ENCODE peak calls at places on chromosomes 1 and 21, in ten cellular contexts. One of them, this sample, is unnamed.

GRCh38 chr21:15170614-15171013 is 105.8 kb upstream of the NRIP1 start:
- DNase-seq in pons: no peak
- DNase-seq in activated naive CD4-positive, alpha-beta T cell treated with anti-CD3 and anti-CD28 coated beads, Interleukin-2, amount 10 ng/mL, durations not matched to agents 7 days and 5 days: no peak
- DNase-seq in NCI-H2081: no peak
- DNase-seq in activated T-cell treated with anti-CD3 and anti-CD28 coated beads for 1 hour: no peak
- DNase-seq in left kidney: no peak
- DNase-seq in anterior cingulate cortex: no peak
- DNase-seq in effector CD4-positive, alpha-beta T cell: no peak
- DNase-seq in tibial artery: no peak
- DNase-seq in type B pancreatic cell: no peak
- DNase-seq in this sample: no peak

GRCh38 chr1:25212725-25213124 is 19.6 kb downstream of the SYF2 start:
- DNase-seq in pons: no peak
- DNase-seq in activated naive CD4-positive, alpha-beta T cell treated with anti-CD3 and anti-CD28 coated beads, Interleukin-2, amount 10 ng/mL, durations not matched to agents 7 days and 5 days: no peak
- DNase-seq in NCI-H2081: no peak
- DNase-seq in activated T-cell treated with anti-CD3 and anti-CD28 coated beads for 1 hour: no peak
- DNase-seq in left kidney: no peak
- DNase-seq in anterior cingulate cortex: no peak
- DNase-seq in effector CD4-positive, alpha-beta T cell: no peak
- DNase-seq in tibial artery: no peak
- DNase-seq in type B pancreatic cell: no peak
- DNase-seq in this sample: no peak

GRCh38 chr1:24752305-24752704 is 7.1 kb downstream of the CLIC4 start:
- DNase-seq in pons: no peak
- DNase-seq in activated naive CD4-positive, alpha-beta T cell treated with anti-CD3 and anti-CD28 coated beads, Interleukin-2, amount 10 ng/mL, durations not matched to agents 7 days and 5 days: no peak
- DNase-seq in NCI-H2081: no peak
- DNase-seq in activated T-cell treated with anti-CD3 and anti-CD28 coated beads for 1 hour: no peak
- DNase-seq in left kidney: no peak
- DNase-seq in anterior cingulate cortex: no peak
- DNase-seq in effector CD4-positive, alpha-beta T cell: no peak
- DNase-seq in tibial artery: no peak
- DNase-seq in type B pancreatic cell: no peak
- DNase-seq in this sample: no peak

GRCh38 chr1:54323324-54323739 is 82.9 kb downstream of the SSBP3 start:
- DNase-seq in pons: no peak
- DNase-seq in activated naive CD4-positive, alpha-beta T cell treated with anti-CD3 and anti-CD28 coated beads, Interleukin-2, amount 10 ng/mL, durations not matched to agents 7 days and 5 days: no peak
- DNase-seq in NCI-H2081: no peak
- DNase-seq in activated T-cell treated with anti-CD3 and anti-CD28 coated beads for 1 hour: no peak
- DNase-seq in left kidney: peak; percentile 41
- DNase-seq in anterior cingulate cortex: no peak
- DNase-seq in effector CD4-positive, alpha-beta T cell: no peak
- DNase-seq in tibial artery: no peak
- DNase-seq in type B pancreatic cell: no peak
- DNase-seq in this sample: no peak

GRCh38 chr1:214372092-214372491 is 91.1 kb downstream of the SMYD2 start:
- DNase-seq in pons: no peak
- DNase-seq in activated naive CD4-positive, alpha-beta T cell treated with anti-CD3 and anti-CD28 coated beads, Interleukin-2, amount 10 ng/mL, durations not matched to agents 7 days and 5 days: no peak
- DNase-seq in NCI-H2081: no peak
- DNase-seq in activated T-cell treated with anti-CD3 and anti-CD28 coated beads for 1 hour: no peak
- DNase-seq in left kidney: peak; percentile 7
- DNase-seq in anterior cingulate cortex: no peak
- DNase-seq in effector CD4-positive, alpha-beta T cell: no peak
- DNase-seq in tibial artery: no peak
- DNase-seq in type B pancreatic cell: no peak
- DNase-seq in this sample: no peak

GRCh38 chr1:55718758-55719671 is 503.9 kb upstream of the USP24 start:
- DNase-seq in pons: no peak
- DNase-seq in activated naive CD4-positive, alpha-beta T cell treated with anti-CD3 and anti-CD28 coated beads, Interleukin-2, amount 10 ng/mL, durations not matched to agents 7 days and 5 days: no peak
- DNase-seq in NCI-H2081: no peak
- DNase-seq in activated T-cell treated with anti-CD3 and anti-CD28 coated beads for 1 hour: no peak
- DNase-seq in left kidney: peak; percentile 52
- DNase-seq in anterior cingulate cortex: no peak
- DNase-seq in effector CD4-positive, alpha-beta T cell: no peak
- DNase-seq in tibial artery: peak; percentile 87
- DNase-seq in type B pancreatic cell: no peak
- DNase-seq in this sample: no peak

GRCh38 chr1:210621712-210622111 is 293.0 kb downstream of the HHAT start:
- DNase-seq in pons: no peak
- DNase-seq in activated naive CD4-positive, alpha-beta T cell treated with anti-CD3 and anti-CD28 coated beads, Interleukin-2, amount 10 ng/mL, durations not matched to agents 7 days and 5 days: no peak
- DNase-seq in NCI-H2081: no peak
- DNase-seq in activated T-cell treated with anti-CD3 and anti-CD28 coated beads for 1 hour: no peak
- DNase-seq in left kidney: no peak
- DNase-seq in anterior cingulate cortex: no peak
- DNase-seq in effector CD4-positive, alpha-beta T cell: no peak
- DNase-seq in tibial artery: no peak
- DNase-seq in type B pancreatic cell: no peak
- DNase-seq in this sample: no peak

GRCh38 chr1:183635112-183635605 is 424 bp downstream of the ARPC5 start:
- DNase-seq in pons: no peak
- DNase-seq in activated naive CD4-positive, alpha-beta T cell treated with anti-CD3 and anti-CD28 coated beads, Interleukin-2, amount 10 ng/mL, durations not matched to agents 7 days and 5 days: peak; percentile 44
- DNase-seq in NCI-H2081: no peak
- DNase-seq in activated T-cell treated with anti-CD3 and anti-CD28 coated beads for 1 hour: peak; percentile 9
- DNase-seq in left kidney: peak; percentile 81
- DNase-seq in anterior cingulate cortex: no peak
- DNase-seq in effector CD4-positive, alpha-beta T cell: peak; percentile 6
- DNase-seq in tibial artery: peak; percentile 29
- DNase-seq in type B pancreatic cell: peak; percentile 71
- DNase-seq in this sample: peak; percentile 29

GRCh38 chr1:160637821-160638539 is 8.9 kb downstream of the SLAMF1 start:
- DNase-seq in pons: no peak
- DNase-seq in activated naive CD4-positive, alpha-beta T cell treated with anti-CD3 and anti-CD28 coated beads, Interleukin-2, amount 10 ng/mL, durations not matched to agents 7 days and 5 days: peak; percentile 70
- DNase-seq in NCI-H2081: no peak
- DNase-seq in activated T-cell treated with anti-CD3 and anti-CD28 coated beads for 1 hour: no peak
- DNase-seq in left kidney: peak; percentile 13
- DNase-seq in anterior cingulate cortex: no peak
- DNase-seq in effector CD4-positive, alpha-beta T cell: peak; percentile 50
- DNase-seq in tibial artery: no peak
- DNase-seq in type B pancreatic cell: no peak
- DNase-seq in this sample: no peak

GRCh38 chr1:50880373-50880772 is 79.7 kb downstream of the FAF1 start:
- DNase-seq in pons: no peak
- DNase-seq in activated naive CD4-positive, alpha-beta T cell treated with anti-CD3 and anti-CD28 coated beads, Interleukin-2, amount 10 ng/mL, durations not matched to agents 7 days and 5 days: no peak
- DNase-seq in NCI-H2081: no peak
- DNase-seq in activated T-cell treated with anti-CD3 and anti-CD28 coated beads for 1 hour: no peak
- DNase-seq in left kidney: no peak
- DNase-seq in anterior cingulate cortex: no peak
- DNase-seq in effector CD4-positive, alpha-beta T cell: no peak
- DNase-seq in tibial artery: no peak
- DNase-seq in type B pancreatic cell: no peak
- DNase-seq in this sample: no peak

GRCh38 chr1:87334351-87335174 is 5.9 kb downstream of the LMO4 start:
- DNase-seq in pons: peak; percentile 37
- DNase-seq in activated naive CD4-positive, alpha-beta T cell treated with anti-CD3 and anti-CD28 coated beads, Interleukin-2, amount 10 ng/mL, durations not matched to agents 7 days and 5 days: peak; percentile 20
- DNase-seq in NCI-H2081: no peak
- DNase-seq in activated T-cell treated with anti-CD3 and anti-CD28 coated beads for 1 hour: no peak
- DNase-seq in left kidney: peak; percentile 86
- DNase-seq in anterior cingulate cortex: no peak
- DNase-seq in effector CD4-positive, alpha-beta T cell: no peak
- DNase-seq in tibial artery: peak; percentile 22
- DNase-seq in type B pancreatic cell: no peak
- DNase-seq in this sample: peak; percentile 18

GRCh38 chr1:161039546-161039945 is 782 bp upstream of the TSTD1 start:
- DNase-seq in pons: no peak
- DNase-seq in activated naive CD4-positive, alpha-beta T cell treated with anti-CD3 and anti-CD28 coated beads, Interleukin-2, amount 10 ng/mL, durations not matched to agents 7 days and 5 days: no peak
- DNase-seq in NCI-H2081: no peak
- DNase-seq in activated T-cell treated with anti-CD3 and anti-CD28 coated beads for 1 hour: no peak
- DNase-seq in left kidney: no peak
- DNase-seq in anterior cingulate cortex: no peak
- DNase-seq in effector CD4-positive, alpha-beta T cell: no peak
- DNase-seq in tibial artery: no peak
- DNase-seq in type B pancreatic cell: no peak
- DNase-seq in this sample: no peak

GRCh38 chr1:226864311-226864710 is 6.1 kb upstream of the PSEN2 start:
- DNase-seq in pons: no peak
- DNase-seq in activated naive CD4-positive, alpha-beta T cell treated with anti-CD3 and anti-CD28 coated beads, Interleukin-2, amount 10 ng/mL, durations not matched to agents 7 days and 5 days: no peak
- DNase-seq in NCI-H2081: no peak
- DNase-seq in activated T-cell treated with anti-CD3 and anti-CD28 coated beads for 1 hour: no peak
- DNase-seq in left kidney: no peak
- DNase-seq in anterior cingulate cortex: no peak
- DNase-seq in effector CD4-positive, alpha-beta T cell: no peak
- DNase-seq in tibial artery: no peak
- DNase-seq in type B pancreatic cell: no peak
- DNase-seq in this sample: no peak

GRCh38 chr1:87449348-87449963 is 120.8 kb downstream of the LMO4 start:
- DNase-seq in pons: no peak
- DNase-seq in activated naive CD4-positive, alpha-beta T cell treated with anti-CD3 and anti-CD28 coated beads, Interleukin-2, amount 10 ng/mL, durations not matched to agents 7 days and 5 days: no peak
- DNase-seq in NCI-H2081: peak; percentile 32
- DNase-seq in activated T-cell treated with anti-CD3 and anti-CD28 coated beads for 1 hour: no peak
- DNase-seq in left kidney: peak; percentile 94
- DNase-seq in anterior cingulate cortex: no peak
- DNase-seq in effector CD4-positive, alpha-beta T cell: no peak
- DNase-seq in tibial artery: no peak
- DNase-seq in type B pancreatic cell: no peak
- DNase-seq in this sample: no peak

GRCh38 chr21:32413697-32414578 is 1.4 kb downstream of the EVA1C start:
- DNase-seq in pons: peak; percentile 63
- DNase-seq in activated naive CD4-positive, alpha-beta T cell treated with anti-CD3 and anti-CD28 coated beads, Interleukin-2, amount 10 ng/mL, durations not matched to agents 7 days and 5 days: no peak
- DNase-seq in NCI-H2081: no peak
- DNase-seq in activated T-cell treated with anti-CD3 and anti-CD28 coated beads for 1 hour: no peak
- DNase-seq in left kidney: no peak
- DNase-seq in anterior cingulate cortex: no peak
- DNase-seq in effector CD4-positive, alpha-beta T cell: no peak
- DNase-seq in tibial artery: peak; percentile 41
- DNase-seq in type B pancreatic cell: no peak
- DNase-seq in this sample: peak; percentile 43

GRCh38 chr21:41906770-41907169 is 27.6 kb upstream of the PRDM15 start:
- DNase-seq in pons: no peak
- DNase-seq in activated naive CD4-positive, alpha-beta T cell treated with anti-CD3 and anti-CD28 coated beads, Interleukin-2, amount 10 ng/mL, durations not matched to agents 7 days and 5 days: no peak
- DNase-seq in NCI-H2081: no peak
- DNase-seq in activated T-cell treated with anti-CD3 and anti-CD28 coated beads for 1 hour: no peak
- DNase-seq in left kidney: no peak
- DNase-seq in anterior cingulate cortex: no peak
- DNase-seq in effector CD4-positive, alpha-beta T cell: no peak
- DNase-seq in tibial artery: no peak
- DNase-seq in type B pancreatic cell: no peak
- DNase-seq in this sample: no peak

GRCh38 chr1:15603050-15603965 is 13.9 kb upstream of the DDI2 start:
- DNase-seq in pons: peak; percentile 95
- DNase-seq in activated naive CD4-positive, alpha-beta T cell treated with anti-CD3 and anti-CD28 coated beads, Interleukin-2, amount 10 ng/mL, durations not matched to agents 7 days and 5 days: peak; percentile 97
- DNase-seq in NCI-H2081: peak; percentile 97
- DNase-seq in activated T-cell treated with anti-CD3 and anti-CD28 coated beads for 1 hour: peak; percentile 85
- DNase-seq in left kidney: peak; percentile 99
- DNase-seq in anterior cingulate cortex: peak; percentile 91
- DNase-seq in effector CD4-positive, alpha-beta T cell: peak; percentile 90
- DNase-seq in tibial artery: peak; percentile 97
- DNase-seq in type B pancreatic cell: peak; percentile 97
- DNase-seq in this sample: peak; percentile 93

GRCh38 chr21:42299324-42300044 is 15.7 kb downstream of the TFF3 start:
- DNase-seq in pons: no peak
- DNase-seq in activated naive CD4-positive, alpha-beta T cell treated with anti-CD3 and anti-CD28 coated beads, Interleukin-2, amount 10 ng/mL, durations not matched to agents 7 days and 5 days: peak; percentile 71
- DNase-seq in NCI-H2081: no peak
- DNase-seq in activated T-cell treated with anti-CD3 and anti-CD28 coated beads for 1 hour: no peak
- DNase-seq in left kidney: no peak
- DNase-seq in anterior cingulate cortex: no peak
- DNase-seq in effector CD4-positive, alpha-beta T cell: no peak
- DNase-seq in tibial artery: no peak
- DNase-seq in type B pancreatic cell: no peak
- DNase-seq in this sample: no peak

GRCh38 chr21:46542588-46543092 is 62.2 kb downstream of the S100B start:
- DNase-seq in pons: no peak
- DNase-seq in activated naive CD4-positive, alpha-beta T cell treated with anti-CD3 and anti-CD28 coated beads, Interleukin-2, amount 10 ng/mL, durations not matched to agents 7 days and 5 days: no peak
- DNase-seq in NCI-H2081: no peak
- DNase-seq in activated T-cell treated with anti-CD3 and anti-CD28 coated beads for 1 hour: no peak
- DNase-seq in left kidney: peak; percentile 14
- DNase-seq in anterior cingulate cortex: no peak
- DNase-seq in effector CD4-positive, alpha-beta T cell: no peak
- DNase-seq in tibial artery: no peak
- DNase-seq in type B pancreatic cell: no peak
- DNase-seq in this sample: no peak

GRCh38 chr1:20725189-20726106 is 7.1 kb downstream of the SH2D5 start:
- DNase-seq in pons: no peak
- DNase-seq in activated naive CD4-positive, alpha-beta T cell treated with anti-CD3 and anti-CD28 coated beads, Interleukin-2, amount 10 ng/mL, durations not matched to agents 7 days and 5 days: no peak
- DNase-seq in NCI-H2081: peak; percentile 71
- DNase-seq in activated T-cell treated with anti-CD3 and anti-CD28 coated beads for 1 hour: no peak
- DNase-seq in left kidney: no peak
- DNase-seq in anterior cingulate cortex: no peak
- DNase-seq in effector CD4-positive, alpha-beta T cell: no peak
- DNase-seq in tibial artery: no peak
- DNase-seq in type B pancreatic cell: peak; percentile 67
- DNase-seq in this sample: no peak

GRCh38 chr1:155892801-155893200 is 18.3 kb downstream of the RIT1 start:
- DNase-seq in pons: no peak
- DNase-seq in activated naive CD4-positive, alpha-beta T cell treated with anti-CD3 and anti-CD28 coated beads, Interleukin-2, amount 10 ng/mL, durations not matched to agents 7 days and 5 days: no peak
- DNase-seq in NCI-H2081: no peak
- DNase-seq in activated T-cell treated with anti-CD3 and anti-CD28 coated beads for 1 hour: no peak
- DNase-seq in left kidney: peak; percentile 19
- DNase-seq in anterior cingulate cortex: no peak
- DNase-seq in effector CD4-positive, alpha-beta T cell: no peak
- DNase-seq in tibial artery: no peak
- DNase-seq in type B pancreatic cell: no peak
- DNase-seq in this sample: no peak

GRCh38 chr1:54803761-54804470 is 2.8 kb upstream of the TTC22 start:
- DNase-seq in pons: no peak
- DNase-seq in activated naive CD4-positive, alpha-beta T cell treated with anti-CD3 and anti-CD28 coated beads, Interleukin-2, amount 10 ng/mL, durations not matched to agents 7 days and 5 days: no peak
- DNase-seq in NCI-H2081: no peak
- DNase-seq in activated T-cell treated with anti-CD3 and anti-CD28 coated beads for 1 hour: no peak
- DNase-seq in left kidney: no peak
- DNase-seq in anterior cingulate cortex: no peak
- DNase-seq in effector CD4-positive, alpha-beta T cell: no peak
- DNase-seq in tibial artery: peak; percentile 67
- DNase-seq in type B pancreatic cell: no peak
- DNase-seq in this sample: no peak

GRCh38 chr1:15128520-15129313 is 24.8 kb upstream of the TMEM51 start:
- DNase-seq in pons: peak; percentile 37
- DNase-seq in activated naive CD4-positive, alpha-beta T cell treated with anti-CD3 and anti-CD28 coated beads, Interleukin-2, amount 10 ng/mL, durations not matched to agents 7 days and 5 days: peak; percentile 80
- DNase-seq in NCI-H2081: peak; percentile 43
- DNase-seq in activated T-cell treated with anti-CD3 and anti-CD28 coated beads for 1 hour: peak; percentile 61
- DNase-seq in left kidney: peak; percentile 88
- DNase-seq in anterior cingulate cortex: peak; percentile 12
- DNase-seq in effector CD4-positive, alpha-beta T cell: peak; percentile 42
- DNase-seq in tibial artery: peak; percentile 43
- DNase-seq in type B pancreatic cell: peak; percentile 83
- DNase-seq in this sample: peak; percentile 31

GRCh38 chr1:39098569-39099250 is 72.6 kb downstream of the NDUFS5 start:
- DNase-seq in pons: peak; percentile 87
- DNase-seq in activated naive CD4-positive, alpha-beta T cell treated with anti-CD3 and anti-CD28 coated beads, Interleukin-2, amount 10 ng/mL, durations not matched to agents 7 days and 5 days: peak; percentile 74
- DNase-seq in NCI-H2081: peak; percentile 90
- DNase-seq in activated T-cell treated with anti-CD3 and anti-CD28 coated beads for 1 hour: peak; percentile 28
- DNase-seq in left kidney: peak; percentile 89
- DNase-seq in anterior cingulate cortex: peak; percentile 51
- DNase-seq in effector CD4-positive, alpha-beta T cell: peak; percentile 48
- DNase-seq in tibial artery: peak; percentile 62
- DNase-seq in type B pancreatic cell: no peak
- DNase-seq in this sample: peak; percentile 82

GRCh38 chr21:30434033-30434631 is 4.1 kb downstream of the KRTAP13-4 start:
- DNase-seq in pons: peak; percentile 12
- DNase-seq in activated naive CD4-positive, alpha-beta T cell treated with anti-CD3 and anti-CD28 coated beads, Interleukin-2, amount 10 ng/mL, durations not matched to agents 7 days and 5 days: peak; percentile 23
- DNase-seq in NCI-H2081: peak; percentile 18
- DNase-seq in activated T-cell treated with anti-CD3 and anti-CD28 coated beads for 1 hour: no peak
- DNase-seq in left kidney: peak; percentile 54
- DNase-seq in anterior cingulate cortex: no peak
- DNase-seq in effector CD4-positive, alpha-beta T cell: no peak
- DNase-seq in tibial artery: no peak
- DNase-seq in type B pancreatic cell: no peak
- DNase-seq in this sample: peak; percentile 7

GRCh38 chr1:205279986-205280385 is 41.6 kb downstream of the NUAK2 start:
- DNase-seq in pons: no peak
- DNase-seq in activated naive CD4-positive, alpha-beta T cell treated with anti-CD3 and anti-CD28 coated beads, Interleukin-2, amount 10 ng/mL, durations not matched to agents 7 days and 5 days: peak; percentile 68
- DNase-seq in NCI-H2081: no peak
- DNase-seq in activated T-cell treated with anti-CD3 and anti-CD28 coated beads for 1 hour: no peak
- DNase-seq in left kidney: no peak
- DNase-seq in anterior cingulate cortex: no peak
- DNase-seq in effector CD4-positive, alpha-beta T cell: no peak
- DNase-seq in tibial artery: no peak
- DNase-seq in type B pancreatic cell: no peak
- DNase-seq in this sample: no peak

GRCh38 chr1:81252471-81253160 is 548.1 kb upstream of the ADGRL2 start:
- DNase-seq in pons: no peak
- DNase-seq in activated naive CD4-positive, alpha-beta T cell treated with anti-CD3 and anti-CD28 coated beads, Interleukin-2, amount 10 ng/mL, durations not matched to agents 7 days and 5 days: no peak
- DNase-seq in NCI-H2081: no peak
- DNase-seq in activated T-cell treated with anti-CD3 and anti-CD28 coated beads for 1 hour: no peak
- DNase-seq in left kidney: no peak
- DNase-seq in anterior cingulate cortex: no peak
- DNase-seq in effector CD4-positive, alpha-beta T cell: no peak
- DNase-seq in tibial artery: no peak
- DNase-seq in type B pancreatic cell: no peak
- DNase-seq in this sample: no peak

GRCh38 chr1:93666613-93667384 is 14.8 kb downstream of the BCAR3 start:
- DNase-seq in pons: no peak
- DNase-seq in activated naive CD4-positive, alpha-beta T cell treated with anti-CD3 and anti-CD28 coated beads, Interleukin-2, amount 10 ng/mL, durations not matched to agents 7 days and 5 days: no peak
- DNase-seq in NCI-H2081: no peak
- DNase-seq in activated T-cell treated with anti-CD3 and anti-CD28 coated beads for 1 hour: no peak
- DNase-seq in left kidney: peak; percentile 60
- DNase-seq in anterior cingulate cortex: no peak
- DNase-seq in effector CD4-positive, alpha-beta T cell: no peak
- DNase-seq in tibial artery: no peak
- DNase-seq in type B pancreatic cell: no peak
- DNase-seq in this sample: no peak

This sample was measured in globus pallidus.